ENCODE peak calls at places on chromosomes 6 and 20, in four cellular contexts. One of them, this sample, is unnamed.

GRCh38 chr6:15389759-15390723 is 144.2 kb downstream of the JARID2 start:
- DNase-seq in psoas muscle: no peak
- DNase-seq in suprapubic skin: no peak
- DNase-seq in CD4-positive, CD25-positive, alpha-beta regulatory T cell: no peak
- DNase-seq in this sample: no peak

GRCh38 chr6:170444811-170445211 is 108.3 kb downstream of the PSMB1 start:
- DNase-seq in psoas muscle: no peak
- DNase-seq in suprapubic skin: no peak
- DNase-seq in CD4-positive, CD25-positive, alpha-beta regulatory T cell: no peak
- DNase-seq in this sample: no peak

GRCh38 chr6:30614044-30614842 is 2.8 kb downstream of the PPP1R10 start:
- DNase-seq in suprapubic skin: no peak
- DNase-seq in psoas muscle: no peak
- DNase-seq in CD4-positive, CD25-positive, alpha-beta regulatory T cell: no peak
- DNase-seq in this sample: no peak

GRCh38 chr6:155310596-155310995 is 3.7 kb downstream of the TFB1M start:
- DNase-seq in psoas muscle: no peak
- DNase-seq in suprapubic skin: no peak
- DNase-seq in CD4-positive, CD25-positive, alpha-beta regulatory T cell: no peak
- DNase-seq in this sample: no peak

GRCh38 chr20:10637563-10637962 is 36.2 kb downstream of the JAG1 start:
- DNase-seq in psoas muscle: no peak
- DNase-seq in suprapubic skin: no peak
- DNase-seq in CD4-positive, CD25-positive, alpha-beta regulatory T cell: no peak
- DNase-seq in this sample: no peak

GRCh38 chr20:37630993-37631392 is 62.8 kb upstream of the CTNNBL1 start:
- DNase-seq in suprapubic skin: no peak
- DNase-seq in psoas muscle: no peak
- DNase-seq in CD4-positive, CD25-positive, alpha-beta regulatory T cell: no peak
- DNase-seq in this sample: no peak

GRCh38 chr20:61803903-61804804 is 261.5 kb downstream of the TAF4 start:
- DNase-seq in suprapubic skin: no peak
- DNase-seq in CD4-positive, CD25-positive, alpha-beta regulatory T cell: no peak
- DNase-seq in psoas muscle: no peak
- DNase-seq in this sample: no peak

GRCh38 chr6:153015094-153015645 is 12.7 kb upstream of the MTRF1L start:
- DNase-seq in CD4-positive, CD25-positive, alpha-beta regulatory T cell: no peak
- DNase-seq in suprapubic skin: no peak
- DNase-seq in psoas muscle: no peak
- DNase-seq in this sample: no peak

GRCh38 chr6:97586344-97586743 is 303.3 kb upstream of the MMS22L start:
- DNase-seq in CD4-positive, CD25-positive, alpha-beta regulatory T cell: no peak
- DNase-seq in suprapubic skin: no peak
- DNase-seq in psoas muscle: no peak
- DNase-seq in this sample: no peak

GRCh38 chr6:42028234-42029061 is 21.9 kb upstream of the TAF8 start:
- DNase-seq in suprapubic skin: no peak
- DNase-seq in CD4-positive, CD25-positive, alpha-beta regulatory T cell: peak
- DNase-seq in psoas muscle: no peak
- DNase-seq in this sample: no peak

GRCh38 chr6:148700713-148701392 is 46.0 kb upstream of the UST start:
- DNase-seq in psoas muscle: no peak
- DNase-seq in CD4-positive, CD25-positive, alpha-beta regulatory T cell: peak
- DNase-seq in suprapubic skin: no peak
- DNase-seq in this sample: no peak

GRCh38 chr20:22619272-22619671 is 34.9 kb upstream of the FOXA2 start:
- DNase-seq in CD4-positive, CD25-positive, alpha-beta regulatory T cell: no peak
- DNase-seq in psoas muscle: no peak
- DNase-seq in suprapubic skin: no peak
- DNase-seq in this sample: no peak

GRCh38 chr6:31165986-31166385 is 4.5 kb downstream of the POU5F1 start:
- DNase-seq in CD4-positive, CD25-positive, alpha-beta regulatory T cell: no peak
- DNase-seq in psoas muscle: no peak
- DNase-seq in suprapubic skin: no peak
- DNase-seq in this sample: no peak

GRCh38 chr6:160386869-160387518 is 38.8 kb downstream of the SLC22A3 start:
- DNase-seq in suprapubic skin: no peak
- DNase-seq in psoas muscle: peak
- DNase-seq in CD4-positive, CD25-positive, alpha-beta regulatory T cell: no peak
- DNase-seq in this sample: peak

DNA sequence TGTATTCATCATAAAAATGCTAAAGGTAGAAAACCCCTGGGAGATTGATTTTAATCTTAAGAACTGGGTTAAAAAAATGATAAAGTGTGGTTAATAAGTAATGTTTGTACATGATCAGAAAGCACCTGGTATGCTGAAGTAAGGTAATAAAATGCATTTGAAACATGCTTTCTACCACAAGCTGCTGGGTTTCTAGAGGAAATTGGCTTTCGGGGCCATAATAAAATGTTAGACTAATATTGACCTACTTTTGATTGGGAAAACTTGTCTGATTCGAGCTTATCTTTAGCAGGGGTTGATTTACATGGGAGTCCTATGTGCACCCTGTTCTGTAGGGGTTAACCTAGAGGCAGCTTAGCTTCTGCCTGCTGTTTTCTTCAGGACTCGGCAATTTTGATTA is 50.5 kb downstream of the CRYBG1 start:
- DNase-seq in psoas muscle: no peak
- DNase-seq in CD4-positive, CD25-positive, alpha-beta regulatory T cell: no peak
- DNase-seq in suprapubic skin: no peak
- DNase-seq in this sample: no peak
- H3K27ac ChIP-seq in psoas muscle: no peak
- H3K27ac ChIP-seq in CD4-positive, CD25-positive, alpha-beta regulatory T cell: no peak
- H3K27ac ChIP-seq in suprapubic skin: no peak
- H3K27ac ChIP-seq in this sample: no peak

GRCh38 chr20:19993937-19994667 is 23.1 kb upstream of the NAA20 start:
- DNase-seq in suprapubic skin: no peak
- DNase-seq in CD4-positive, CD25-positive, alpha-beta regulatory T cell: no peak
- DNase-seq in psoas muscle: no peak
- DNase-seq in this sample: no peak
- H3K4me3 ChIP-seq in suprapubic skin: no peak
- H3K4me3 ChIP-seq in CD4-positive, CD25-positive, alpha-beta regulatory T cell: no peak
- H3K4me3 ChIP-seq in psoas muscle: peak
- H3K4me3 ChIP-seq in this sample: peak

GRCh38 chr6:135385299-135385698 is 112.2 kb downstream of the AHI1 start:
- DNase-seq in suprapubic skin: no peak
- DNase-seq in CD4-positive, CD25-positive, alpha-beta regulatory T cell: no peak
- DNase-seq in psoas muscle: no peak
- DNase-seq in this sample: no peak

GRCh38 chr6:135393289-135393688 is 104.3 kb downstream of the AHI1 start:
- DNase-seq in suprapubic skin: no peak
- DNase-seq in psoas muscle: no peak
- DNase-seq in CD4-positive, CD25-positive, alpha-beta regulatory T cell: no peak
- DNase-seq in this sample: no peak

DNA sequence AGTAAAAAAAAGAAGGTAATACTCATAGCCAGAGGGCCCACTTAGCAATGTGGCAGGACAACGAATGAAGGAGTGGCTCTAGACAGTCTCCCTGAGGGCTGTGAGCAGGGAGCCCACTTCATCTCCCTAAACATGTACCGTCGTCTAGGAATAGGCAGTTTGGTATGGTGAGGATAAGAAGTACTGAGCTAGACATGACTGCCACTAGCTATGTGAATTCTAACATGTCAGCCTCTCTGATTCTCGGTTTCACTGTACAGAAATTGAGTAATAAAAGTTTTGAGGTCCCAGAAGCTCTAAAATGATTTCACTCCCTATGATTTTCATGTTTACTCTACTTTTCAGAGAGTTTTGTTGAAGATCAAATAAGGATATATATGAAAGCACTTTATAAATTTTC is 107.1 kb downstream of the AHI1 start:
- DNase-seq in CD4-positive, CD25-positive, alpha-beta regulatory T cell: no peak
- DNase-seq in psoas muscle: no peak
- DNase-seq in suprapubic skin: no peak
- DNase-seq in this sample: no peak
- H3K27ac ChIP-seq in CD4-positive, CD25-positive, alpha-beta regulatory T cell: no peak
- H3K27ac ChIP-seq in psoas muscle: no peak
- H3K27ac ChIP-seq in suprapubic skin: no peak
- H3K27ac ChIP-seq in this sample: no peak

GRCh38 chr6:27290850-27291208 is 21.2 kb downstream of the POM121L2 start:
- DNase-seq in psoas muscle: no peak
- DNase-seq in CD4-positive, CD25-positive, alpha-beta regulatory T cell: no peak
- DNase-seq in suprapubic skin: no peak
- DNase-seq in this sample: no peak

GRCh38 chr6:27288136-27289044 is 23.7 kb downstream of the POM121L2 start:
- DNase-seq in CD4-positive, CD25-positive, alpha-beta regulatory T cell: no peak
- DNase-seq in suprapubic skin: no peak
- DNase-seq in psoas muscle: no peak
- DNase-seq in this sample: no peak

GRCh38 chr6:27286141-27286540 is 25.9 kb downstream of the POM121L2 start:
- DNase-seq in psoas muscle: no peak
- DNase-seq in CD4-positive, CD25-positive, alpha-beta regulatory T cell: no peak
- DNase-seq in suprapubic skin: no peak
- DNase-seq in this sample: no peak

GRCh38 chr6:27290065-27290849 is 21.8 kb downstream of the POM121L2 start:
- DNase-seq in psoas muscle: no peak
- DNase-seq in CD4-positive, CD25-positive, alpha-beta regulatory T cell: no peak
- DNase-seq in suprapubic skin: no peak
- DNase-seq in this sample: no peak

DNA sequence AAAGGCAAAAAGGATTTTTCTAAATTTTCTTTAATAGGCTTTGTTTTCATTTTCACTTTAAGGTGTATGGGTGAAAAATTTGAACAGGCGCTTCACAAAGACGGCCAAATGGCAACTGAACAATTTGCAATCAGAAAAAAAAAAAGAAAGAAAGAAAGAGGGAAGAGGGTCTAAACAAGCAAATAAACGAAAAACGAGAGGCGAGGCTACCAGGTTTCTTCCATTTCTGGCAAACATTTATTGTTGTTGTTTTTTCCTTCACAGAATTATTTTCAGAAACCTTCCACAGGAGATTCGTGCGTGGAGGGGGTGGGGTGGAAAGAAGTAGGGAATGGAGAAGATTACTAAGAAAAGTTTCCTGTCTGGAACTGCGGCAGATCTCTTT is 24.3 kb downstream of the POM121L2 start:
- DNase-seq in CD4-positive, CD25-positive, alpha-beta regulatory T cell: no peak
- DNase-seq in psoas muscle: no peak
- DNase-seq in suprapubic skin: no peak
- DNase-seq in this sample: no peak
- H3K4me3 ChIP-seq in CD4-positive, CD25-positive, alpha-beta regulatory T cell: no peak
- H3K4me3 ChIP-seq in psoas muscle: no peak
- H3K4me3 ChIP-seq in suprapubic skin: no peak
- H3K4me3 ChIP-seq in this sample: no peak